ENCODE peak calls at places on chromosomes 16 and 17, in four cellular contexts. O, A, P and K are unnamed samples.

GRCh38 chr16:66365588-66365987 is 903 bp upstream of the CDH5 start:
- DNase-seq in O (no peak), A (no peak), P (peak; percentile 42), K (no peak)

GRCh38 chr16:619476-620100 is 11.2 kb upstream of the WFIKKN1 start:
- DNase-seq in P (no peak), A (no peak), O (no peak), K (no peak)

GRCh38 chr17:75828051-75828400 is 16.2 kb downstream of the UNC13D start:
- DNase-seq in O (no peak), P (no peak), A (no peak), K (no peak)

GRCh38 chr16:31698901-31699300 is 171.2 kb downstream of the AHSP start:
- DNase-seq in O (no peak), P (no peak), A (no peak), K (no peak)

GRCh38 chr17:32356750-32357149 is 6.8 kb downstream of the ZNF207 start:
- DNase-seq in O (no peak), A (no peak), P (no peak), K (no peak)

GRCh38 chr16:17509194-17509593 is 38.4 kb upstream of the XYLT1 start:
- DNase-seq in O (no peak), A (no peak), P (no peak), K (no peak)

GRCh38 chr17:16989953-16990860 is 18.3 kb upstream of the TNFRSF13B start:
- DNase-seq in P (no peak), A (no peak), O (no peak), K (no peak)

GRCh38 chr17:55577687-55578086 is 66.4 kb upstream of the SMIM36 start:
- DNase-seq in P (no peak), O (no peak), A (no peak), K (no peak)

GRCh38 chr17:71145486-71145885 is 975.3 kb upstream of the SOX9 start:
- DNase-seq in A (no peak), P (no peak), O (no peak), K (no peak)

GRCh38 chr16:48053346-48053745 is 102.4 kb downstream of the ABCC12 start:
- DNase-seq in A (no peak), P (no peak), O (peak; percentile 64), K (no peak)

GRCh38 chr16:4477966-4478365 is 1.8 kb downstream of the HMOX2 start:
- DNase-seq in A (no peak), O (no peak), P (no peak), K (no peak)

GRCh38 chr17:48578616-48579560 is 738 bp upstream of the HOXB4 start:
- DNase-seq in A (no peak), P (no peak), O (no peak), K (peak; percentile 62)

GRCh38 chr17:73767696-73768095 is 123.5 kb upstream of the SDK2 start:
- DNase-seq in P (no peak), A (no peak), O (no peak), K (no peak)

GRCh38 chr17:6241381-6241780 is 171.2 kb downstream of the WSCD1 start:
- DNase-seq in P (peak; percentile 67), O (no peak), A (no peak), K (no peak)

GRCh38 chr17:79597996-79598557 is 12.8 kb downstream of the RBFOX3 start:
- DNase-seq in O (no peak), A (no peak), P (peak; percentile 36), K (no peak)

DNA sequence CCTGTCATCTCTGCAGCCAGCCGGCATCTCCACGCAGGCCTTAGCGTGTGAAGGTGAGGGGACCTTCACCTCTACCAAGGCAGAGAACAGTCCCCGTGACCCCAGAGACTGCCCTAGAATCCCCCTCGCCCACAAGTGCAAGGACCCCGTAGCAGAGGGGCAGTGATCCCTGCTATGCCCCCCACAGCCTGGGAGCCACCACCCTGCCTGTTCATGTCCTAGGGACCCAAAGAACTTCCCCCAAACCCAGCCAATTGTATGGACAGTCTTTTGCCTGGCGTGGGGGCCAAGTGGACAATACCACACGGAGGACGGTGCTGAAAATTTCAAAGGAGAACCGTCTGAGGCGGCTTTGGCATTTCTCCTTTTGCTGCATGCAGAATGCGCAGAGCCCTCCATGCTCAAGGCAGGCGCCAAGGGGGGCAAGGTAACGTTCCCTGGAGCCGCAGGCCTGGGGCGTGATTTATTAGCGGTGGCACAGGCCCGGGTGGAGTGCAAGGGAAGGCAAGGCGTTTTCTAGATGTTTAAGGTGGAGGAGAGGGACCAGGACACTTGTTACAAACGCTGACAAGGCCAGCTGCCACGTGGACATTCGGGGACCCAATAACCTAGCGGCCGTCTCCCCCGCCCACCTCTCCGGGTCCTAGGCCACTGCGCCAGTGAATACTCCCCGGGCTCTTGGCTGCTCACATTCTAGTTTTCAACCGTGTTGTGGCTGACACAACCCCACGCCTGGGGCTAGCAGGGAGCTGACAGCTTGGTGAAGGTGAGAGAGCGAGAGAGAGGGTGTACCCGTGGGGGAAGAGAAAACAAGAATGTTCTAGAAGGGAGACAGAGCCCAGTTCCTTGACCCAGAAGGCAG is 250.3 kb downstream of the C16orf95 start:
- DNase-seq in P (no peak), A (no peak), O (no peak), K (no peak)
- TF ChIP-seq HMGXB4 in P (no peak), A (no peak), O (no peak), K (no peak)

GRCh38 chr16:21646091-21646490 is 6.3 kb downstream of the IGSF6 start:
- DNase-seq in P (no peak), O (no peak), A (no peak), K (no peak)

GRCh38 chr16:21646721-21647561 is 5.5 kb downstream of the IGSF6 start:
- DNase-seq in O (no peak), P (no peak), A (no peak), K (no peak)

GRCh38 chr16:21643787-21644186 is 8.6 kb downstream of the IGSF6 start:
- DNase-seq in A (no peak), O (no peak), P (no peak), K (peak; percentile 24)

GRCh38 chr16:21644674-21645073 is 7.7 kb downstream of the IGSF6 start:
- DNase-seq in O (no peak), A (no peak), P (no peak), K (no peak)

GRCh38 chr16:21645261-21645721 is 7.1 kb downstream of the IGSF6 start:
- DNase-seq in A (no peak), P (no peak), O (no peak), K (no peak)
- TF ChIP-seq HMGXB4 in A (no peak), P (no peak), O (no peak), K (no peak)

GRCh38 chr16:2008631-2009301 is 855 bp downstream of the ZNF598 start:
- DNase-seq in A (peak; percentile 65), O (no peak), P (no peak), K (peak; percentile 69)
- TF ChIP-seq HMGXB4 in A (peak; percentile 18), O (no peak), P (no peak), K (no peak)

DNA sequence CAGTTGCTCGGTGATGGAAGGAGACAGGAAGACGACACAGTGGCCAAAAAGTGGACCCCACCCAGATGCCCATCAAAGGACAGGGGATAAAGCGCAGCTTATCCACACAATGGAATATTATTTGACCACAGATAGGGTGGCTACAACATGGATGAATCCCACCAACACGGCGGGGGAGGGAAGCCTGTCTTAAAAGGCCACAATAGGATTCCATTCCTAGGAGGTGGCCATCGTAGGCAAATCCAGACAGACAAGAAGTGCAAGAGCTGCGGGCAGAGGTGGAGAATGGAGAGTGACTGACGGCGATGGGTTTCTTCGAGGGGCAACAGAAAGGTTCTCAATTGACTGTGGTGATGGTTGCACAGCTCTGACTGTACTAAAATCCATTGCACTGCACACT is 16.0 kb downstream of the SLC38A8 start:
- DNase-seq in O (no peak), P (no peak), A (no peak), K (no peak)
- TF ChIP-seq HMGXB4 in O (no peak), P (no peak), A (no peak), K (no peak)

DNA sequence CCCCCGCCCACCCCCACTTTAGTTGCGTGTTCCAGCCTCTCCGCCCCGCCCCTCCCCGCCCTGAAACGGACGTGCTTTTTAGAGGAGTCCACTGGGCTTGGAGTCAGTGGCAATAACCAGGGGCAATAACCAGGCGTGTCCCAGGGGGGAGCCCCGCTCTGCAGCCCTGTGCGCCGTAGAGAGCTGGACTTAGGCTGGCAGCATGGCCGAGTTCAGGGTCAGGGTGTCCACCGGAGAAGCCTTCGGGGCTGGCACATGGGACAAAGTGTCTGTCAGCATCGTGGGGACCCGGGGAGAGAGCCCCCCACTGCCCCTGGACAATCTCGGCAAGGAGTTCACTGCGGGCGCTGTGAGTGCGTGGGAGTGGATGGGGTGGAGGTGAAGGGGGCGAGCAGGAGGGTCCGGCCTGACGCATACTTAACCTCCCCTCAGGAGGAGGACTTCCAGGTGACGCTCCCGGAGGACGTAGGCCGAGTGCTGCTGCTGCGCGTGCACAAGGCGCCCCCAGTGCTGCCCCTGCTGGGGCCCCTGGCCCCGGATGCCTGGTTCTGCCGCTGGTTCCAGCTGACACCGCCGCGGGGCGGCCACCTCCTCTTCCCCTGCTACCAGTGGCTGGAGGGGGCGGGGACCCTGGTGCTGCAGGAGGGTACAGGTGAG is at the start of gene ALOX15B:
- DNase-seq in P (no peak), O (peak; percentile 70), A (no peak), K (no peak)
- TF ChIP-seq HMGXB4 in P (no peak), O (no peak), A (no peak), K (no peak)

GRCh38 chr17:42679492-42680330 is 1.9 kb downstream of the CCR10 start:
- DNase-seq in O (peak; percentile 82), A (no peak), P (peak; percentile 92), K (peak; percentile 44)

GRCh38 chr17:42677921-42678781 is 1.4 kb upstream of the PLEKHH3 start:
- DNase-seq in P (peak; percentile 99), A (peak; percentile 98), O (peak; percentile 91), K (peak; percentile 90)

GRCh38 chr17:42679001-42679491 is 2.3 kb upstream of the PLEKHH3 start:
- DNase-seq in P (peak; percentile 80), A (peak; percentile 66), O (no peak), K (peak; percentile 46)

GRCh38 chr17:42681976-42682375 is 333 bp upstream of the CCR10 start:
- DNase-seq in A (no peak), O (no peak), P (no peak), K (no peak)

DNA sequence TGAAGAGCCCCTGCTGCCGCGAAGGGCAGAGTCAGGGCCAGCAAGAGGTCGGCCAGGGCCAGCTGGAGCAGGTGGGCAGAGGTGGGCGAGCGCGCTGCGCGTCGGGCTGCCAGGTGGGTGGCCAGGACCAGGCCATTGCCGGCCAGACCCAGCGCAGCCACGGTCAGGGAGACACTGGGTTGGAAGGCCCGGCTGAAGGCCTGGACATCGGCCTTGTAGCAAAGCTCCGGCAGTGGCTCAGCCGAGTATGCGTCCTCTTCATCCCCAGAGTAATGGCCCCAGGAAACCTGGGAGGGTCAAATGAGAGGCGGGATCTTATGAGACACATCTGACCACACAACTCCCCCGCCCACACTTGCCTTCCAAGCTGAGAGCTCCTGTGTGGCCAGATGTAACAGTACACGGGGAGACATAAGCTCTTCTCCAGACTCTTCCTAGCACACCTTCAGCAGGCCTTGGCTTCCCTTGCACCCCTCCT is 1.3 kb downstream of the CCR10 start:
- DNase-seq in O (no peak), P (peak; percentile 54), A (no peak), K (peak; percentile 71)
- TF ChIP-seq HMGXB4 in O (no peak), P (no peak), A (no peak), K (no peak)

GRCh38 chr17:8253801-8254200 is 4.7 kb downstream of the PFAS start:
- DNase-seq in A (no peak), P (peak; percentile 62), O (no peak), K (no peak)
- TF ChIP-seq HMGXB4 in A (no peak), P (no peak), O (no peak), K (no peak)

GRCh38 chr17:72432143-72432604 is 311.4 kb downstream of the SOX9 start:
- DNase-seq in A (no peak), P (no peak), O (no peak), K (no peak)
- TF ChIP-seq HMGXB4 in A (no peak), P (no peak), O (no peak), K (no peak)